ENCODE peak calls at places on chromosomes 12 and 14, in seven cellular contexts. A is ovary, P is kidney epithelial cell, Y is Caco-2, B is HCT116, S is fibroblast of mammary gland, Q is fibroblast of pulmonary artery. G is an unnamed sample.

GRCh38 chr12:121794532-121795028 is 1.1 kb upstream of the RHOF start:
- DNase-seq in Q (no peak), S (no peak), P (no peak), B (no peak), Y (no peak), A (peak), G (no peak)

GRCh38 chr12:60262378-60262777 is 666.5 kb downstream of the SLC16A7 start:
- DNase-seq in S (no peak), Y (no peak), A (no peak), Q (no peak), P (no peak), B (no peak), G (no peak)

GRCh38 chr12:11882301-11883019 is 188.3 kb upstream of the BCL2L14 start:
- DNase-seq in Y (no peak), B (no peak), Q (no peak), A (no peak), S (no peak), P (peak), G (no peak)

GRCh38 chr12:51941011-51941561 is 10.4 kb upstream of the ACVR1B start:
- DNase-seq in Y (no peak), P (no peak), A (no peak), Q (peak), B (no peak), S (peak), G (peak)

GRCh38 chr12:65684906-65685305 is 139.4 kb upstream of the HMGA2 start:
- DNase-seq in A (no peak), S (no peak), B (no peak), Y (no peak), Q (no peak), P (no peak), G (no peak)

GRCh38 chr12:88255224-88255623 is 113.1 kb downstream of the TMTC3 start:
- DNase-seq in Q (no peak), P (no peak), B (no peak), A (no peak), S (no peak), Y (no peak), G (no peak)

GRCh38 chr12:115730975-115731541 is 546.4 kb downstream of the MED13L start:
- DNase-seq in P (no peak), Q (no peak), B (no peak), Y (no peak), S (no peak), A (no peak), G (no peak)

GRCh38 chr12:71804505-71804904 is 35.1 kb upstream of the TBC1D15 start:
- DNase-seq in P (no peak), B (no peak), S (no peak), Q (no peak), A (no peak), Y (peak), G (no peak)

DNA sequence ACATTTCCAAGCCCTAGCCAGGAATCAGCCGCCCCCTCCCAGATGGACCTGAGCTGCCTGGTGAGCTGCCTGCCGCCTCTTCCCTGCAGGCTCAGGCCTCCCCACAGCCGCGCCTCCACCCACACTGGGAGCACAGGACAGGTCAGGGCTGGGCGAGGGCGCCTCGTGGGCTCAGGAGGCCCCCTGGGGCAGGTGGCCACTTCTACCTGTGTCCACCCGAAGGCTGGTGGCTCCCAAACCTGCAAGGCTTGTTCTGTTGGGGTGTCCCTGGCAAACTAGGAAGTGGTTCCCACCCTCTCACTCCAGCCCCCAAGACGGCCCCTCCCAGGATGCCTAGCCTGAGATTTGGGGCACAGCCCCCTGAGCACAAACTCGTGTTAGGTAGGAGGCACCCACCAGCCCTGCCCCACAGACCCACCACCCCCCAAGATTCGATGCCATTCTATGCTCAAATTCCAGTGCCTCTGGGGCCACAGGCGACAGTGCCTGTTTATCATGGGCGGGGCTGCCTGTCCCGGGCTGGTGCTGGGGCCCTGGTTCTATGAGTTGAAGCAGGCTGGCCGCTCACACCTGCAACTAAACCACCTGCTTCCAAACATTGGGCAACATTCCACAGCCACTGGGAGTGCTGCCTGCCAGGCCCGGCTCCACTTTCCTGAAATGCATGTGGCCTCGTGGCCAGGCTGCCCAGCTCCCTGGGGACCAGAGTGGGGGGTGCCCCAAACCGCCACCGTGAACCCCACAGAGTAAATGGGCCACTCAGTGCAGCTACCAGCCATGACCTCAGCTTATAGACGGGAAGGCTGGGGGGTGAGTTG is 6.8 kb downstream of the MMP17 start:
- DNase-seq in B (no peak), P (no peak), A (no peak), S (no peak), Y (peak), Q (no peak), G (no peak)
- H3K4me3 ChIP-seq in B (no peak), P (no peak), A (no peak), S (no peak), Y (no peak), Q (no peak), G (no peak)

GRCh38 chr12:6276936-6277615 is 33.4 kb upstream of the PLEKHG6 start:
- DNase-seq in S (no peak), Q (no peak), P (no peak), B (no peak), A (no peak), Y (no peak), G (no peak)
- TF ChIP-seq CTCF in S (no peak), Q (peak), P (peak), B (peak), A (no peak), Y (peak), G (no peak)

GRCh38 chr12:402127-402456 is 648 bp downstream of the CCDC77 start:
- DNase-seq in P (no peak), B (no peak), Q (peak), Y (no peak), S (peak), A (no peak), G (peak)
- H3K4me3 ChIP-seq in P (peak), B (peak), Q (peak), Y (peak), S (peak), A (peak), G (peak)

DNA sequence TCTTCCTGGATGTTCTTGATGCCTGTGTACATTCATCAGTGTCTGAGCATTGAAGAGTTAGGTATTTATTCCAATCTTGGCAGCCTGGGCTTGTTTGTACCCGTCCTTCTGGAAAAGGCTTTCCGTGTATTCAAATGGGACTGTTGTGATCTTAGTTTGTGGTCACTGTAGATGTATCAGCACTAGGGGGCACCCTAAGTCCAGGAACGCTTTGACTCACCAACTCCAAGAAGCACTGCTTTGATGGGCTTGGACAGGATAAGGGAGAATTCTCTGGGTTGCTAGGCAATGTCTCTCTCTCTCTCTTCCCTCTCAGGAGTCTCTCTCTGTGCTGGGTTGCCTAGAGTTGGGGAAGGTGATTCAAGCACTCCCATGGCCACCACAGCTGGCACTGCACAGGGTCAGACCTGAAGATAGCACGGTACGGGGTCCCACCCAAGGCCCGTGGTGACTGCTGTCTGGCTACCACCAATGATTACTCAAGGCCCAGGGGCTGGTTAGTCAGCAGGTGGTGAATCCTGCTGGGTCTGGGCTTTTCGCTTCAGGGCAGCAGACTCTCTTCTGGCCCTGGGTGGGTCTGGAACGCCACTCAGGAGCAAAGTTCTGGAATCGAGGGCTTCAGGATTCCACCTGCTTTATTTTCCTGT is 211.1 kb upstream of the RGS6 start:
- DNase-seq in B (peak), S (peak), P (peak), Q (peak), Y (peak), A (no peak), G (peak)
- TF ChIP-seq CTCF in B (peak), S (peak), P (peak), Q (peak), Y (peak), A (no peak), G (peak)

GRCh38 chr12:54002278-54002914 is 2.4 kb downstream of the HOXC9 start:
- DNase-seq in P (no peak), Y (no peak), S (no peak), Q (no peak), B (no peak), A (no peak), G (no peak)

GRCh38 chr12:54002915-54003339 is 3.0 kb downstream of the HOXC9 start:
- DNase-seq in S (no peak), A (no peak), B (no peak), P (no peak), Q (no peak), Y (no peak), G (no peak)

GRCh38 chr12:54004063-54004840 is 4.3 kb downstream of the HOXC9 start:
- DNase-seq in B (no peak), A (no peak), Q (no peak), Y (no peak), S (peak), P (no peak), G (no peak)

GRCh38 chr12:54004841-54005530 is 3.8 kb upstream of the HOXC8 start:
- DNase-seq in Q (no peak), A (no peak), P (no peak), B (no peak), Y (no peak), S (peak), G (no peak)

DNA sequence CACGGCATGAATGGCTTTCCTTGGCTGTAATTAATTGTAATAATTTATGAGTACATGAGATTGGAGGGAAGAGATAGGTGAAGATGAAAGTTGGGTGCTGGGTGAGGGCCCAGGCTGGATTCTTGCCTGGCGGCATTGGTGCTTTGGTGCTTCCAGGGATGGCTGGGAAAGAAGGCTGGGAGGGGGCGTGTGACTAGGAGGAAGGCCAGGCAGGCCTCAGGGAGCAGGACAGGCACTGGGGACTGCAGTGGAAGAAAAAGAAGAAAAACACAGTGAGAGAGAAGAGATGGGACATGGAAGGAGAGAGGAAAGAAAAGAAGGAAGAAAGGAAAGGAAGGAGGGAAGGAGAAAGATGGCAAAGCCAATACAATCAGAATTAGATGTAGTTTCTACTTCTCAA is 3.7 kb downstream of the HOXC9 start:
- DNase-seq in P (no peak), A (no peak), S (no peak), Q (no peak), B (no peak), Y (no peak), G (no peak)
- H3K4me3 ChIP-seq in P (no peak), A (no peak), S (no peak), Q (no peak), B (no peak), Y (no peak), G (no peak)

GRCh38 chr12:108511633-108512540 is 3.2 kb upstream of the FICD start:
- DNase-seq in A (peak), P (peak), Y (peak), Q (peak), S (peak), B (peak), G (peak)
- TF ChIP-seq CTCF in A (peak), P (peak), Y (peak), Q (peak), S (peak), B (peak), G (peak)

DNA sequence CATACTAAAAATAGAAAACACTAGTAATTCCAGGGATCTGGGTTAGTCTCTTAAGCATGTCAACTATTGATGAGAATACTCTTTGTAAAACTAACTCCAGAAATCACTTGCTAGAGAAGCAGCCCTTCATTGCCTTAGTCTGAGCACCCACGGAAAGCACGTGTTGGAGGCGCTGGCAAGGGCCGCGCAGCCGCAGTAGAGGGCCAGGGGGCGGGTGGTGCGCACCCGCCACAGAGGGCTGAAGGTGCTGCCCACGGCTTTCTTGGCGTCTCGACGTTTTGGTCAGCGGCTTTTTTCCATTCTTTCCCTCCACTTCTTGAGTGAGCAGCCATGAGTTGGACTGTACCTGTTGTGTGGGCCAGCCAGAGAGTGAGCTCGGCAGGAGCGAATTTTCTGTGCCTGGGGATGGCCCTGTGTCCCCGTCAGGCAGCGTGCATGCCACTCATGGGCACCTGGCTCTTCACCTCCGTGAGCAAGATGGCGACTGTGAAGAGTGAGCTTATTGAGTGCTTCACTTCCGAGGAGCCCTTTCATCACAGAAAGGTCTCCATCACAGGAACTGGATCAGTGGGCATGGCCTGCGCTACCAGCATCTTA is 68.4 kb upstream of the PPM1H start:
- DNase-seq in P (no peak), A (no peak), S (no peak), B (no peak), Q (no peak), Y (no peak), G (no peak)
- H3K4me3 ChIP-seq in P (no peak), A (no peak), S (no peak), B (no peak), Q (no peak), Y (no peak), G (no peak)

GRCh38 chr12:23694307-23694706 is 255.2 kb downstream of the SOX5 start:
- DNase-seq in Q (no peak), S (no peak), P (no peak), B (no peak), Y (no peak), A (no peak), G (no peak)
- TF ChIP-seq CTCF in Q (no peak), S (no peak), P (no peak), B (no peak), Y (no peak), A (no peak), G (no peak)